ENCODE peak calls at places on chromosomes 16 and 17, in ten cellular contexts. One of them, this sample, is unnamed.

GRCh38 chr16:83336630-83337029 is 471.1 kb upstream of the HSBP1 start:
- DNase-seq in esophagus squamous epithelium: no peak
- DNase-seq in heart left ventricle: no peak
- DNase-seq in fibroblast of pulmonary artery: peak
- DNase-seq in fibroblast of lung: peak
- DNase-seq in GM12865: no peak
- DNase-seq in LNCaP clone FGC: no peak
- DNase-seq in transverse colon: no peak
- DNase-seq in H1: no peak
- DNase-seq in GM12878: no peak
- DNase-seq in this sample: no peak

GRCh38 chr16:67632415-67633172 is 12.3 kb upstream of the CARMIL2 start:
- DNase-seq in esophagus squamous epithelium: no peak
- DNase-seq in heart left ventricle: peak
- DNase-seq in fibroblast of pulmonary artery: peak
- DNase-seq in fibroblast of lung: peak
- DNase-seq in GM12865: no peak
- DNase-seq in LNCaP clone FGC: no peak
- DNase-seq in transverse colon: no peak
- DNase-seq in H1: no peak
- DNase-seq in GM12878: no peak
- DNase-seq in this sample: no peak

GRCh38 chr16:86864586-86864985 is 286.2 kb downstream of the FOXL1 start:
- DNase-seq in esophagus squamous epithelium: no peak
- DNase-seq in heart left ventricle: no peak
- DNase-seq in fibroblast of pulmonary artery: no peak
- DNase-seq in fibroblast of lung: no peak
- DNase-seq in GM12865: no peak
- DNase-seq in LNCaP clone FGC: no peak
- DNase-seq in transverse colon: no peak
- DNase-seq in H1: no peak
- DNase-seq in GM12878: no peak
- DNase-seq in this sample: no peak

GRCh38 chr17:16313159-16314090 is 39.8 kb downstream of the CENPV start:
- DNase-seq in esophagus squamous epithelium: no peak
- DNase-seq in heart left ventricle: no peak
- DNase-seq in fibroblast of pulmonary artery: no peak
- DNase-seq in fibroblast of lung: no peak
- DNase-seq in GM12865: no peak
- DNase-seq in LNCaP clone FGC: no peak
- DNase-seq in transverse colon: no peak
- DNase-seq in H1: no peak
- DNase-seq in GM12878: no peak
- DNase-seq in this sample: no peak

GRCh38 chr17:81994593-81995462 is 17.4 kb downstream of the ASPSCR1 start:
- DNase-seq in esophagus squamous epithelium: no peak
- DNase-seq in heart left ventricle: no peak
- DNase-seq in fibroblast of pulmonary artery: no peak
- DNase-seq in fibroblast of lung: peak
- DNase-seq in GM12865: no peak
- DNase-seq in LNCaP clone FGC: no peak
- DNase-seq in transverse colon: no peak
- DNase-seq in H1: no peak
- DNase-seq in GM12878: no peak
- DNase-seq in this sample: no peak

GRCh38 chr17:79874329-79874981 is 35.2 kb upstream of the CBX4 start:
- DNase-seq in esophagus squamous epithelium: no peak
- DNase-seq in heart left ventricle: no peak
- DNase-seq in fibroblast of pulmonary artery: peak
- DNase-seq in fibroblast of lung: peak
- DNase-seq in GM12865: peak
- DNase-seq in LNCaP clone FGC: no peak
- DNase-seq in transverse colon: no peak
- DNase-seq in H1: no peak
- DNase-seq in GM12878: no peak
- DNase-seq in this sample: no peak

GRCh38 chr17:68401288-68401687 is 56.0 kb downstream of the WIPI1 start:
- DNase-seq in esophagus squamous epithelium: no peak
- DNase-seq in heart left ventricle: no peak
- DNase-seq in fibroblast of pulmonary artery: no peak
- DNase-seq in fibroblast of lung: no peak
- DNase-seq in GM12865: no peak
- DNase-seq in LNCaP clone FGC: no peak
- DNase-seq in transverse colon: no peak
- DNase-seq in H1: no peak
- DNase-seq in GM12878: no peak
- DNase-seq in this sample: no peak

GRCh38 chr17:39757931-39758873 is 20.5 kb downstream of the GRB7 start:
- DNase-seq in esophagus squamous epithelium: no peak
- DNase-seq in heart left ventricle: no peak
- DNase-seq in fibroblast of pulmonary artery: no peak
- DNase-seq in fibroblast of lung: no peak
- DNase-seq in GM12865: peak
- DNase-seq in LNCaP clone FGC: no peak
- DNase-seq in transverse colon: peak
- DNase-seq in H1: no peak
- DNase-seq in GM12878: peak
- DNase-seq in this sample: peak

GRCh38 chr17:36459601-36460000 is 26.9 kb upstream of the ZNHIT3 start:
- DNase-seq in esophagus squamous epithelium: no peak
- DNase-seq in heart left ventricle: no peak
- DNase-seq in fibroblast of pulmonary artery: no peak
- DNase-seq in fibroblast of lung: no peak
- DNase-seq in GM12865: no peak
- DNase-seq in LNCaP clone FGC: no peak
- DNase-seq in transverse colon: no peak
- DNase-seq in H1: no peak
- DNase-seq in GM12878: no peak
- DNase-seq in this sample: no peak

GRCh38 chr17:64739316-64740058 is 77.4 kb upstream of the SMURF2 start:
- DNase-seq in esophagus squamous epithelium: no peak
- DNase-seq in heart left ventricle: no peak
- DNase-seq in fibroblast of pulmonary artery: peak
- DNase-seq in fibroblast of lung: peak
- DNase-seq in GM12865: no peak
- DNase-seq in LNCaP clone FGC: no peak
- DNase-seq in transverse colon: no peak
- DNase-seq in H1: no peak
- DNase-seq in GM12878: no peak
- DNase-seq in this sample: no peak

GRCh38 chr17:7224661-7225111 is 4.9 kb downstream of the ACADVL start:
- DNase-seq in esophagus squamous epithelium: no peak
- DNase-seq in heart left ventricle: no peak
- DNase-seq in fibroblast of pulmonary artery: no peak
- DNase-seq in fibroblast of lung: no peak
- DNase-seq in GM12865: no peak
- DNase-seq in LNCaP clone FGC: no peak
- DNase-seq in transverse colon: no peak
- DNase-seq in H1: no peak
- DNase-seq in GM12878: no peak
- DNase-seq in this sample: no peak

GRCh38 chr17:13957636-13958035 is 111.7 kb upstream of the COX10 start:
- DNase-seq in esophagus squamous epithelium: no peak
- DNase-seq in heart left ventricle: no peak
- DNase-seq in fibroblast of pulmonary artery: peak
- DNase-seq in fibroblast of lung: peak
- DNase-seq in GM12865: no peak
- DNase-seq in LNCaP clone FGC: no peak
- DNase-seq in transverse colon: no peak
- DNase-seq in H1: no peak
- DNase-seq in GM12878: no peak
- DNase-seq in this sample: no peak

GRCh38 chr17:43431741-43432523 is 33.1 kb downstream of the ARL4D start:
- DNase-seq in esophagus squamous epithelium: no peak
- DNase-seq in heart left ventricle: no peak
- DNase-seq in fibroblast of pulmonary artery: peak
- DNase-seq in fibroblast of lung: no peak
- DNase-seq in GM12865: no peak
- DNase-seq in LNCaP clone FGC: no peak
- DNase-seq in transverse colon: no peak
- DNase-seq in H1: no peak
- DNase-seq in GM12878: no peak
- DNase-seq in this sample: no peak
- H3K4me3 ChIP-seq in esophagus squamous epithelium: no peak
- H3K4me3 ChIP-seq in heart left ventricle: no peak
- H3K4me3 ChIP-seq in fibroblast of pulmonary artery: no peak
- H3K4me3 ChIP-seq in fibroblast of lung: no peak
- H3K4me3 ChIP-seq in GM12865: no peak
- H3K4me3 ChIP-seq in LNCaP clone FGC: no peak
- H3K4me3 ChIP-seq in transverse colon: no peak
- H3K4me3 ChIP-seq in H1: no peak
- H3K4me3 ChIP-seq in GM12878: no peak
- H3K4me3 ChIP-seq in this sample: no peak

DNA sequence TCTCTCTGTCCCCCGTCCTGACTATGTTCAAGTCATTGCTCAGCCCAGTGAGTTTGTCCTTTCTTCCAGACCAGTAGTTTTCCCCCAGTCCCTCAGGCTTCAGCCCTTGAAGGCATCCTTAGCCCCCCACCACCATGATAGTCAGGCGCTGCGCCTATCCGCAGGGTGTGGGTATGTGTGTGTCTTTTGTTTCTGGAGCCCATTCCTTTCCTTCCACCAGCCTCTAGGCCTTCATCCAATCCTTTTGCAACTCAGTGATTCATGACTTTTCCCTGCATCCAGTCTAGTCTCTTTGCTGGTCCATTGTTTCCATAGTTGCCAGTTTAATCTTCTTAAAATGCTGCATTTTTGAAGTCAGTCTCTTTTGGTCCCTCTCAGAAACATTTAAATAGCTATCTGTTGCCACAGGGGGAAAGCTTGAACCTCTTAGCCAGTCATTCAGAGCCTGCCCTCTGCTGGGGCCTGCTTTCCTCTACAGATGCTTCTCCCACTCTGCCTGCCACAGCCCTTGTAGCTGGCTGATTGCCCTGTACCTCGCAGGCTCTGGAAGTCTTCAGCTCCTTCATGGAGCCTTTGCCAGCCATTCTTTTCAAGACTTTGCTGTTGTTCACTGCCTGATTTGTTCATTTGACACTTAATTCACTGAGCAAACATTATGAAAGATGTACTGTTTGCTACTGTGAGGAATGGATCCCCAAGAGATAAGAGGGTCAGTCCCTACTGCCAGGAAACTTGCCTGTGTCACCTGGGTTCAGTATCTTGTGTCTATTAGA is 55.9 kb upstream of the ADCY7 start:
- DNase-seq in esophagus squamous epithelium: no peak
- DNase-seq in heart left ventricle: peak
- DNase-seq in fibroblast of pulmonary artery: peak
- DNase-seq in fibroblast of lung: peak
- DNase-seq in GM12865: peak
- DNase-seq in LNCaP clone FGC: peak
- DNase-seq in transverse colon: peak
- DNase-seq in H1: peak
- DNase-seq in GM12878: peak
- DNase-seq in this sample: peak
- TF ChIP-seq CTCF in esophagus squamous epithelium: peak
- TF ChIP-seq CTCF in heart left ventricle: peak
- TF ChIP-seq CTCF in fibroblast of pulmonary artery: peak
- TF ChIP-seq CTCF in fibroblast of lung: peak
- TF ChIP-seq CTCF in GM12865: peak
- TF ChIP-seq CTCF in LNCaP clone FGC: peak
- TF ChIP-seq CTCF in transverse colon: peak
- TF ChIP-seq CTCF in H1: peak
- TF ChIP-seq CTCF in GM12878: peak
- TF ChIP-seq CTCF in this sample: no peak

DNA sequence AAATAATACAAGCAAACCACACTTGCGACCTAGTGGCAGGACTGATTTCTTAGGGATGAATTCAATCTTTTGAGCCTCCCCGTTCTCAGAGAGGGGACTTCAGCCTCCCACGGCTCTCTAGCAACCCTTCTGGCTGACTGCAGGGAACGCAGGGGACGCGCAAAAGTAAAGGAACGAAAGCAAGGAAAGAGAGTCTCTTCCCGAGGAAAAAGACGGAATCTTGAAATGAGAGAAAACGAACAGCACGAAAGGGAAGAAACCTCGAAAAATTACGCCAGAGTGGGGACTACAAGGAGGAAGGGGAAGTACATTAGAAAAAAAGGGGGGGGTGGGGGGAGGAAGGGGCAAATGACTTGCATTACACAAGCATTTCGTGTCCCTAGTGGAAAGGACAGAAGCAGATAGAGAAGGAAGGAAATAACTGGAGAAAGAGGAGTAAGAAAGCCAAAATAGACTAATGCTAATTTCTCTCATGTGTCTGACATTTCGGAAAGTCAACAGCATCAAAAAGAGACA is 1.2 kb downstream of the GRB2 start:
- DNase-seq in esophagus squamous epithelium: no peak
- DNase-seq in heart left ventricle: peak
- DNase-seq in fibroblast of pulmonary artery: peak
- DNase-seq in fibroblast of lung: peak
- DNase-seq in GM12865: peak
- DNase-seq in LNCaP clone FGC: peak
- DNase-seq in transverse colon: peak
- DNase-seq in H1: no peak
- DNase-seq in GM12878: no peak
- DNase-seq in this sample: peak
- H3K4me3 ChIP-seq in esophagus squamous epithelium: peak
- H3K4me3 ChIP-seq in heart left ventricle: peak
- H3K4me3 ChIP-seq in fibroblast of pulmonary artery: peak
- H3K4me3 ChIP-seq in fibroblast of lung: peak
- H3K4me3 ChIP-seq in GM12865: peak
- H3K4me3 ChIP-seq in LNCaP clone FGC: peak
- H3K4me3 ChIP-seq in transverse colon: peak
- H3K4me3 ChIP-seq in H1: peak
- H3K4me3 ChIP-seq in GM12878: peak
- H3K4me3 ChIP-seq in this sample: no peak

DNA sequence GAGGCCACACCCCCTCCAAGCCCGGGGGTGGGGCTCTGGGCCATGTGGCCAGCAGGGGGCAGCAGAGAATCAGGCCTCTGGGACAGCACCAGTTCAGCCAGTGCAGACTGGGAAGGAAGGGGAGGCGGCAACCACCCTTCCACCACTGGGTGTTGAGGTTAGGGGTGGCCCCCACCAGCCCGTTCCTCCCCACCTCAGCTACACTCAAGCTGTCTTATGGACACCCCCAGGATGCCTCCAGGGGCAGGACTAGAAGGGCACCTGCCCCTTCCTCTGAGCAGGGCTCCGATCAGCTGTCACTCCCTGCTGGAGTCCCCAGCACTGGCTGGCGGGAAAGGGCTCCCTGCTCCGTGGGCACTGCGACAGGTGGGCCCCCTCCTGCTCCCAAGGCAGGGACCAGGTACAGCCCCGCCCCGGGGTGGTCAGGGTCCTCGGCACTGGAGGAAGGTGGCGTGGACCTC is 21.8 kb downstream of the KATNB1 start:
- DNase-seq in esophagus squamous epithelium: no peak
- DNase-seq in heart left ventricle: peak
- DNase-seq in fibroblast of pulmonary artery: peak
- DNase-seq in fibroblast of lung: peak
- DNase-seq in GM12865: peak
- DNase-seq in LNCaP clone FGC: no peak
- DNase-seq in transverse colon: peak
- DNase-seq in H1: no peak
- DNase-seq in GM12878: no peak
- DNase-seq in this sample: peak
- TF ChIP-seq CTCF in esophagus squamous epithelium: peak
- TF ChIP-seq CTCF in heart left ventricle: peak
- TF ChIP-seq CTCF in fibroblast of pulmonary artery: peak
- TF ChIP-seq CTCF in fibroblast of lung: peak
- TF ChIP-seq CTCF in GM12865: peak
- TF ChIP-seq CTCF in LNCaP clone FGC: peak
- TF ChIP-seq CTCF in transverse colon: peak
- TF ChIP-seq CTCF in H1: peak
- TF ChIP-seq CTCF in GM12878: peak
- TF ChIP-seq CTCF in this sample: no peak